ENCODE peak calls at places on chromosomes 6 and 20, in six cellular contexts. J is stomach; A is aorta; W is CD8-positive, alpha-beta T cell; I is psoas muscle; O is mesenchymal stem cell. B is an unnamed sample.

GRCh38 chr6:145544514-145544913 is 190.8 kb downstream of the EPM2A start:
- DNase-seq in O (no peak), I (no peak), W (no peak), J (no peak), A (no peak), B (no peak)

GRCh38 chr20:4427936-4428581 is 293.6 kb upstream of the PRND start:
- DNase-seq in I (no peak), A (no peak), J (no peak), O (no peak), W (no peak), B (no peak)

GRCh38 chr6:3209114-3210023 is 18.1 kb downstream of the TUBB2B start:
- DNase-seq in O (peak; percentile 96), I (peak; percentile 65), J (peak; percentile 36), A (no peak), W (no peak), B (no peak)

GRCh38 chr6:53005667-53006250 is 10.7 kb upstream of the GSTA4 start:
- DNase-seq in I (no peak), A (no peak), J (no peak), W (no peak), O (no peak), B (no peak)

GRCh38 chr20:62953839-62954703 is 1.6 kb downstream of the SLC17A9 start:
- DNase-seq in J (peak; percentile 75), A (peak; percentile 92), I (peak; percentile 69), W (peak; percentile 67), O (peak; percentile 88), B (peak; percentile 84)

GRCh38 chr6:22470454-22471368 is 98.7 kb upstream of the HDGFL1 start:
- DNase-seq in A (no peak), O (no peak), W (no peak), J (peak; percentile 80), I (no peak), B (peak; percentile 39)

GRCh38 chr20:59850018-59850641 is 83.3 kb downstream of the SYCP2 start:
- DNase-seq in A (no peak), I (no peak), O (peak; percentile 5), J (no peak), W (no peak), B (no peak)

GRCh38 chr6:88443554-88443953 is 277.4 kb upstream of the CNR1 start:
- DNase-seq in W (no peak), I (no peak), J (no peak), A (no peak), O (no peak), B (no peak)

GRCh38 chr6:27188206-27188884 is 59.2 kb upstream of the PRSS16 start:
- DNase-seq in I (peak; percentile 48), J (peak; percentile 48), O (peak; percentile 88), W (no peak), A (peak; percentile 83), B (peak; percentile 52)

GRCh38 chr20:37669773-37670236 is 24.0 kb upstream of the CTNNBL1 start:
- DNase-seq in O (no peak), A (no peak), J (no peak), I (no peak), W (no peak), B (no peak)

GRCh38 chr6:12485837-12486236 is 195.7 kb downstream of the EDN1 start:
- DNase-seq in I (no peak), A (no peak), J (no peak), O (no peak), W (no peak), B (no peak)

GRCh38 chr6:60867548-60867947 is 1418.5 kb downstream of the KHDRBS2 start:
- DNase-seq in I (no peak), O (no peak), A (no peak), W (no peak), J (no peak), B (no peak)

GRCh38 chr20:50107086-50107645 is 5.8 kb downstream of the UBE2V1 start:
- DNase-seq in I (no peak), J (no peak), O (no peak), W (no peak), A (no peak), B (no peak)

GRCh38 chr20:42740191-42740870 is 449.4 kb downstream of the PTPRT start:
- DNase-seq in O (no peak), J (no peak), I (no peak), A (no peak), W (no peak), B (no peak)

GRCh38 chr20:45410887-45411286 is 2.8 kb downstream of the DBNDD2 start:
- DNase-seq in I (no peak), O (no peak), W (no peak), J (no peak), A (no peak), B (no peak)

GRCh38 chr6:127273499-127273898 is 6.8 kb downstream of the RNF146 start:
- DNase-seq in A (no peak), O (no peak), I (no peak), J (no peak), W (no peak), B (no peak)

GRCh38 chr6:127266892-127267741 is 453 bp downstream of the RNF146 start:
- DNase-seq in W (peak; percentile 34), I (peak; percentile 69), J (peak; percentile 48), A (no peak), O (peak; percentile 65), B (no peak)

GRCh38 chr6:127266178-127266891 is at the start of gene RNF146:
- DNase-seq in O (peak; percentile 89), J (peak; percentile 83), I (peak; percentile 87), W (peak; percentile 66), A (peak; percentile 93), B (peak; percentile 78)

DNA sequence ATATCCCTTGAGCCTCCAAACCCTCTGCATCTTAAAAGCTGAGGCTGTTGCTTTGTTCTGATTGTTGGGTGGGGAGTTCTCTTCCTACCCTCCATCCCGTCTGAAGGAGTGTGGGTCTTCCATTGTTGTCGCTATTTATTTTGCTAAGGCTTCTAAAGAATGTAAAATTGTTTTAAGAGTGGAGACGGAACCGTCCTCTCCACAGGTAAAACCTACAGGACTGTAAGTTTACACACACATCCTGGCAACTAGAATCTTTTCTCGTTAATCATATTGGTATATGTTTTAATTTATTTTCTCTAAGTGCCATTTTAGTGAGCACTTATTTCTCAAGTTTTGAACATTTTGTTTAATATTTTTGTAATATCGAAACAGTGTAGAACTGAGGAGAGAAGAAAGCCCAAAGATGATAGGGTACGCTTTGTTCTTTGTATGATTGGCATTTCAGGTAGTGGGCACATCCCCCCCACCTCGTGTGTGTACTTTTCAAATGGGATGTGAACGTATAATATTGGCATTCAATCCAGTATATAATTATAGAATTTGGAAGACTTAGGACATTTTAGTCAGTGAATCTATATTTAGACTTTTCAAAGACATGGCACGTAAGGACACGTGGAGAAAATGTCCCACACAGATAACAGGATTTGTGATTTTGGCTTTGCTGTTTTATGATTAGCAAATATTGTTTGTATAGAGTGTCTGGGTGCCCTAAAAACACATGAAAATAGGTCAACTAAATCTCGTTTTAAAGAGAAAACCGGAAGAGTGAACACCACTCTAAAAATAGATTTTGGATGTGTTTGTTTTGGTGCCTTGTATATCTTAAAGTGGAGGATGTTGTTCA is 1.3 kb downstream of the RNF146 start:
- DNase-seq in I (no peak), O (peak; percentile 35), J (no peak), W (no peak), A (no peak), B (no peak)
- H3K4me1 ChIP-seq in I (peaks cover 46% of the 10 kb centered on the region), O (no peaks in the 10 kb centered on the region), J (peaks cover 6% of the 10 kb centered on the region), W (peaks cover 20% of the 10 kb centered on the region), A (no peaks in the 10 kb centered on the region), B (peaks cover 1% of the 10 kb centered on the region)

DNA sequence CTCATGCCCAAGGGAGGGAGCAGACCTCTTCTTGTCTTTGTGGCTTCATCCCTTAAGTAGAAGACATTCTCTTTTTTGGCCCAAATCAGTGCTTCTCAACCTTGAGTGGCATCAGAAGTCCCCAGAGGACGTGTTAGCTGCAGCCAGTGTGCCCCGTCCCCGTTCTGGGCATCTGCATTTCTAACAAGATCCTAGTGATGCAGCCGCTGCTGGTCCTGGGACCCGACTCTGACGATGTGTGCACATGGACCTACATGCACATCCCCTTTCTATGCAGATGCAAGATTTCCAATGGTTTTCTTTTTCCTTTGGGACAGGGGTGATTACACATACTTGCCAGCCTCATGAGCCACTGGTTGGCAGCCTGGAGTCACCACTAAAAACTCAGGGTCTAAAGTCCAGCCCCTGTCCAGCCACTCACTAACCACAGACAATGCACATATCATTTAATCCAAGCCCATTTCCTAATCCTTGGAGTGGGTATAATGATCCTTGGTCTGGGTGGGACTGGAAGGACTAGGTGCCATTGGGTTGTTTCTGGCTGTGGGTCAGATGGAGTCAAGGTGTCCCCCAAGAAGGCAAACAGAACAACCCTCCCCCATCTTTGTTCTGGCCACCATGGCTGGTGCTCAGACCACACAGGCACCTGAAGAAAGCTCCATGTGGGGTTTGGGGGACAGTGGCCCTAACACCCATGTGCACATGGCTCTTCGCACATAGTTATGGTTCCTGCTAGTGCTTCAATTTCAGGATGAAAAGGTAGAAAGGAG is 6.4 kb downstream of the ACSS1 start:
- DNase-seq in W (no peak), J (peak; percentile 25), O (no peak), I (no peak), A (no peak), B (no peak)
- H3K4me1 ChIP-seq in W (peaks cover 36% of the 10 kb centered on the region), J (peaks cover 96% of the 10 kb centered on the region), O (peaks cover 17% of the 10 kb centered on the region), I (peaks cover 95% of the 10 kb centered on the region), A (peaks cover 15% of the 10 kb centered on the region), B (peaks cover 56% of the 10 kb centered on the region)

DNA sequence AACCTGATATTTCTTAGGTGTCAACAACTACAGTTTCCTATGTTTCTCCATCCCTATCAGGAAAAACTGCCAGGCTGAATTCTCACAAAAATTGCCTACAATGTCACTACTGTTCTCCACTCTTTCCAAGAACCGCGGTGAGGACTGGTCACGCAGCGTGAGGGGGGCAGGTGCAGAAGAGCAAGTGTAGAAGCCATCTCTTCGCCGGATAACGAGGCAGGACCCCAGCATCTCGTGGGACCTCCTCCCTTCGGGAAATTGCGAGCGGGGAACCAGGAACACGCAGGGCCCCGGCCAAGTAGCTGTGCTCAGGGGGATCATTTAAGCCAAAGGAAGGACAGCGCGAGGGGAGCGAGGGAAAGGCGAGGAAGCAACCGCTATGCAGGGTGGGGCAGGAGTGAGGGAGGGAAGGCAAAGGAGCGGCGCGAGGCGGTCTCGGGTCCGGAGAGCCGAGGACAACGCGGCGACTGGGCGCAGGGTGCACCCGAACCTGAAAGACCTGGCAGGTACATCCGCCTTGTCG is 593 bp downstream of the APMAP start:
- DNase-seq in O (peak; percentile 44), I (peak; percentile 32), J (peak; percentile 33), W (no peak), A (no peak), B (peak; percentile 19)
- H3K4me1 ChIP-seq in O (peaks cover 14% of the 10 kb centered on the region), I (peaks cover 23% of the 10 kb centered on the region), J (peaks cover 33% of the 10 kb centered on the region), W (peaks cover 47% of the 10 kb centered on the region), A (no peaks in the 10 kb centered on the region), B (peaks cover 3% of the 10 kb centered on the region)

GRCh38 chr20:32113861-32114260 is 4.3 kb downstream of the TM9SF4 start:
- DNase-seq in I (no peak), A (no peak), O (no peak), J (no peak), W (no peak), B (no peak)

GRCh38 chr20:32114305-32114960 is 4.9 kb downstream of the TM9SF4 start:
- DNase-seq in A (no peak), I (no peak), J (no peak), O (no peak), W (no peak), B (no peak)

GRCh38 chr20:32111763-32112162 is 2.2 kb downstream of the TM9SF4 start:
- DNase-seq in I (no peak), J (no peak), A (no peak), O (no peak), W (no peak), B (no peak)

GRCh38 chr20:32111287-32111686 is 1.8 kb downstream of the TM9SF4 start:
- DNase-seq in W (no peak), O (no peak), A (no peak), J (no peak), I (no peak), B (no peak)

DNA sequence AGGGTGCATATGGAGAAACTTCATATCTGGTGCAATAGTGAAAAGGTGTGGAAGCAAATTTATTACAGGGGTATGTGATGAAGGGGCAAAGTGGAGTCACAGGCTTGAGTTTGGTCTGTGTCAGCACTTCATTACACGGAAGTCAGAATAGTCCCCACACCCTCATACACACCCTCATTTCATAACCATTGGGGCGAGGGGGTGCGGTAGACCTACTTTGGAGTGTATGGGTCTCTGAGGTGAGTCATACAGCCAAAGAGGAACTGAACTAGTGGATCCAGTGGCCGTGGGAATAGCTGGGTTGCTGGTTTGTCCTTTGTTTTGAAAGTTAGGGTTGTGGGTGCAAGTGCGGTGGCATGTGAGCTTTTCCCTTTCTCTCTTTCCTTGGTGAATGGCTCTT is 3.3 kb downstream of the TM9SF4 start:
- DNase-seq in J (peak; percentile 28), I (peak; percentile 35), A (no peak), W (no peak), O (no peak), B (no peak)
- H3K4me1 ChIP-seq in J (peaks cover 46% of the 10 kb centered on the region), I (peaks cover 49% of the 10 kb centered on the region), A (peaks cover 6% of the 10 kb centered on the region), W (peaks cover 28% of the 10 kb centered on the region), O (peaks cover 14% of the 10 kb centered on the region), B (peaks cover 10% of the 10 kb centered on the region)